ENCODE peak calls at places on chromosomes 3 and 15, in nine cellular contexts. D, Y, L, E, Z, J, A, X and K are unnamed samples.
A peak's percentile ranks its signal among the peaks of the same experiment; 100 is the strongest.

GRCh38 chr15:70033529-70034140 is 64.1 kb downstream of the TLE3 start:
- DNase-seq in J (no peak), A (no peak), Y (peak; percentile 80), D (no peak), Z (no peak), L (no peak), E (no peak), X (peak; percentile 58), K (peak; percentile 65)

GRCh38 chr15:99981839-99982658 is 248.8 kb upstream of the LYSMD4 start:
- DNase-seq in Z (no peak), X (no peak), A (peak; percentile 16), J (no peak), Y (no peak), L (no peak), D (no peak), E (no peak), K (no peak)

GRCh38 chr3:108394563-108394962 is 98.2 kb downstream of the HHLA2 start:
- DNase-seq in E (no peak), L (no peak), D (no peak), Y (no peak), J (no peak), X (no peak), A (no peak), Z (no peak), K (no peak)

GRCh38 chr3:141644931-141645330 is 93.2 kb upstream of the RNF7 start:
- DNase-seq in E (peak; percentile 35), Z (peak; percentile 43), X (no peak), L (peak; percentile 13), A (peak; percentile 77), J (peak; percentile 62), Y (peak; percentile 80), D (peak; percentile 93), K (no peak)

GRCh38 chr3:125261031-125261430 is 48.5 kb upstream of the SLC12A8 start:
- DNase-seq in J (no peak), E (no peak), D (no peak), A (no peak), X (peak; percentile 25), Y (no peak), L (no peak), Z (no peak), K (peak; percentile 2)

GRCh38 chr15:83404143-83404542 is 43.0 kb upstream of the SH3GL3 start:
- DNase-seq in J (no peak), X (no peak), Z (no peak), A (no peak), Y (no peak), L (no peak), E (no peak), D (peak; percentile 59), K (no peak)

GRCh38 chr3:112298781-112299180 is 4.8 kb upstream of the SLC9C1 start:
- DNase-seq in Z (no peak), D (no peak), A (no peak), Y (no peak), E (no peak), X (no peak), L (no peak), J (no peak), K (no peak)

GRCh38 chr3:125168711-125169410 is 43.7 kb downstream of the SLC12A8 start:
- DNase-seq in Y (peak; percentile 18), E (no peak), D (peak; percentile 56), L (no peak), X (no peak), Z (no peak), J (no peak), A (no peak), K (no peak)

GRCh38 chr15:65730560-65731172 is 61.4 kb downstream of the DENND4A start:
- DNase-seq in Z (peak; percentile 10), X (no peak), J (no peak), L (no peak), Y (peak; percentile 55), A (no peak), E (no peak), D (no peak), K (no peak)

GRCh38 chr15:25600751-25601150 is 161.9 kb upstream of the UBE3A start:
- DNase-seq in X (no peak), L (no peak), Z (no peak), E (no peak), J (no peak), D (no peak), Y (no peak), A (no peak), K (no peak)

GRCh38 chr3:160869825-160870224 is 113.8 kb downstream of the PPM1L start:
- DNase-seq in Z (no peak), D (peak; percentile 45), J (no peak), X (no peak), A (no peak), Y (peak; percentile 4), L (no peak), E (no peak), K (no peak)

GRCh38 chr15:66496951-66497501 is 536 bp downstream of the SNAPC5 start:
- DNase-seq in A (no peak), Z (no peak), Y (no peak), E (no peak), X (no peak), D (no peak), J (no peak), L (no peak), K (no peak)

GRCh38 chr15:88489321-88489720 is 21.8 kb downstream of the MRPS11 start:
- DNase-seq in Y (no peak), E (no peak), Z (no peak), X (no peak), L (no peak), D (no peak), A (no peak), J (no peak), K (no peak)

GRCh38 chr3:85007195-85008094 is 48.7 kb downstream of the CADM2 start:
- DNase-seq in J (no peak), D (no peak), Z (no peak), L (no peak), Y (no peak), E (no peak), A (no peak), X (no peak), K (no peak)

GRCh38 chr3:133256787-133257483 is 142.9 kb upstream of the BFSP2 start:
- DNase-seq in J (no peak), L (no peak), A (no peak), Y (no peak), D (no peak), X (no peak), E (no peak), Z (peak; percentile 17), K (no peak)

GRCh38 chr15:40929730-40930429 is 740 bp downstream of the DLL4 start:
- DNase-seq in L (no peak), E (no peak), Y (peak; percentile 74), D (peak; percentile 74), J (no peak), A (no peak), X (no peak), Z (peak; percentile 66), K (peak; percentile 37)

GRCh38 chr3:182000454-182000853 is 288.7 kb downstream of the SOX2 start:
- DNase-seq in A (no peak), E (no peak), L (no peak), Z (no peak), D (no peak), X (no peak), Y (no peak), J (no peak), K (no peak)

GRCh38 chr15:36468746-36469145 is 110.7 kb upstream of the CDIN1 start:
- DNase-seq in D (no peak), Y (peak; percentile 88), A (no peak), E (no peak), Z (no peak), L (no peak), X (no peak), J (no peak), K (peak; percentile 12)

GRCh38 chr3:158404319-158404718 is 166.7 kb upstream of the MLF1 start:
- DNase-seq in E (no peak), Y (no peak), D (no peak), Z (no peak), J (no peak), L (no peak), A (no peak), X (no peak), K (no peak)

GRCh38 chr15:34038404-34039179 is 412 bp downstream of the AVEN start:
- DNase-seq in L (peak; percentile 29), X (peak; percentile 51), D (peak; percentile 90), Y (peak; percentile 86), Z (peak; percentile 75), E (peak; percentile 71), J (peak; percentile 69), A (peak; percentile 69), K (peak; percentile 61)

GRCh38 chr3:175108613-175109151 is 249.5 kb downstream of the NAALADL2 start:
- DNase-seq in J (no peak), E (no peak), D (no peak), Z (no peak), X (no peak), A (no peak), L (no peak), Y (no peak), K (no peak)

GRCh38 chr3:105904683-105905320 is 36.0 kb upstream of the CBLB start:
- DNase-seq in E (no peak), Y (no peak), L (no peak), X (no peak), J (no peak), A (no peak), Z (peak; percentile 62), D (no peak), K (no peak)

GRCh38 chr3:127488141-127488672 is 102.3 kb downstream of the TPRA1 start:
- DNase-seq in J (no peak), L (no peak), D (no peak), X (no peak), E (no peak), Z (no peak), Y (no peak), A (no peak), K (no peak)

GRCh38 chr3:4376499-4376898 is 73.3 kb downstream of the SETMAR start:
- DNase-seq in L (no peak), J (no peak), Z (no peak), A (no peak), E (no peak), X (no peak), Y (no peak), D (no peak), K (no peak)

GRCh38 chr3:115062009-115062408 is 85.1 kb downstream of the ZBTB20 start:
- DNase-seq in E (no peak), J (no peak), L (no peak), D (no peak), A (no peak), Y (no peak), Z (no peak), X (peak; percentile 3), K (no peak)

GRCh38 chr3:5144316-5144994 is 22.4 kb downstream of the ARL8B start:
- DNase-seq in Y (no peak), J (no peak), D (no peak), Z (no peak), L (no peak), X (no peak), E (no peak), A (no peak), K (no peak)

GRCh38 chr15:95715919-95716318 is 614.6 kb upstream of the NR2F2 start:
- DNase-seq in E (no peak), A (no peak), Y (no peak), X (no peak), Z (no peak), J (no peak), L (no peak), D (no peak), K (no peak)

GRCh38 chr15:35603298-35603697 is 57.3 kb upstream of the DPH6 start:
- DNase-seq in D (no peak), Y (peak; percentile 74), L (no peak), E (no peak), Z (peak; percentile 36), A (no peak), J (no peak), X (no peak), K (no peak)

GRCh38 chr15:100730655-100731240 is 128.4 kb downstream of the ASB7 start:
- DNase-seq in J (no peak), L (no peak), X (no peak), E (no peak), D (no peak), Z (no peak), A (no peak), Y (no peak), K (no peak)

GRCh38 chr3:113659121-113659531 is 37.3 kb downstream of the USF3 start:
- DNase-seq in X (no peak), Z (no peak), E (peak; percentile 8), A (no peak), J (no peak), L (no peak), Y (no peak), D (no peak), K (peak; percentile 48)

GRCh38 chr15:91110407-91110806 is 10.3 kb downstream of the SV2B start:
- DNase-seq in D (no peak), J (no peak), X (no peak), Z (no peak), Y (no peak), A (no peak), L (no peak), E (no peak), K (no peak)